ENCODE peak calls at places on chromosomes 4 and X, in five cellular contexts. O is RPMI8226; S is stimulated activated CD4-positive, alpha-beta T cell treated with anti-CD3 and anti-CD28 coated beads, Interleukin-2, amount 100 ng/mL, for 24 hours; A is T47D; F is iris pigment epithelial cell. Y is an unnamed sample.

GRCh38 chrX:148290041-148290440 is 210.4 kb upstream of the AFF2 start:
- DNase-seq in O (no peak), S (no peak), A (no peak), F (no peak), Y (no peak)

GRCh38 chrX:153519569-153520285 is 2.3 kb downstream of the ATP2B3 start:
- DNase-seq in O (no peak), S (no peak), A (no peak), F (peak; percentile 39), Y (no peak)

GRCh38 chr4:3211866-3212265 is 37.1 kb upstream of the MSANTD1 start:
- DNase-seq in O (no peak), S (no peak), A (no peak), F (no peak), Y (no peak)

GRCh38 chr4:112144546-112145325 is 518 bp upstream of the FAM241A start:
- DNase-seq in O (no peak), S (no peak), A (no peak), F (no peak), Y (no peak)

GRCh38 chrX:152819732-152820131 is 10.8 kb downstream of the CETN2 start:
- DNase-seq in O (no peak), S (no peak), A (no peak), F (peak; percentile 36), Y (no peak)

GRCh38 chr4:1368421-1369090 is 21.5 kb downstream of the UVSSA start:
- DNase-seq in O (no peak), S (no peak), A (no peak), F (no peak), Y (no peak)

GRCh38 chrX:134868766-134869495 is 121.9 kb upstream of the SMIM10 start:
- DNase-seq in O (no peak), S (no peak), A (no peak), F (peak; percentile 80), Y (no peak)

GRCh38 chr4:96295143-96295763 is 455.4 kb downstream of the PDHA2 start:
- DNase-seq in O (no peak), S (no peak), A (no peak), F (no peak), Y (no peak)

GRCh38 chr4:177901786-177902185 is 459.5 kb upstream of the AGA start:
- DNase-seq in O (no peak), S (no peak), A (no peak), F (peak; percentile 13), Y (no peak)

GRCh38 chr4:85769009-85769408 is 294.1 kb downstream of the ARHGAP24 start:
- DNase-seq in O (no peak), S (no peak), A (no peak), F (no peak), Y (no peak)

GRCh38 chr4:147994491-147995385 is 262.9 kb downstream of the ARHGAP10 start:
- DNase-seq in O (no peak), S (no peak), A (no peak), F (peak; percentile 49), Y (no peak)